ENCODE peak calls at places on chromosomes 12 and 14, in eight cellular contexts. D is uterus, M is hepatocyte, A is H1, E is thoracic aorta, T is SK-N-SH, X is suprapubic skin, L is PC-3. H is an unnamed sample.

GRCh38 chr12:89825591-89826449 is 117.2 kb upstream of the ATP2B1 start:
- DNase-seq in X (no peak), T (peak; percentile 8), D (no peak), E (no peak), A (no peak), M (no peak), L (peak; percentile 90), H (no peak)

GRCh38 chr14:31510855-31511254 is 23.0 kb upstream of the GPR33 start:
- DNase-seq in L (no peak), T (no peak), E (no peak), D (no peak), A (no peak), X (no peak), M (no peak), H (no peak)

GRCh38 chr14:60064491-60065072 is 27.1 kb upstream of the PCNX4 start:
- DNase-seq in T (peak; percentile 20), X (no peak), M (peak; percentile 19), A (no peak), D (no peak), L (peak; percentile 87), E (no peak), H (no peak)

GRCh38 chr12:42213023-42213422 is 25.0 kb downstream of the YAF2 start:
- DNase-seq in E (no peak), A (no peak), X (no peak), M (peak; percentile 38), L (peak; percentile 75), D (no peak), T (peak; percentile 51), H (no peak)

GRCh38 chr12:72476301-72476700 is 204.1 kb downstream of the TRHDE start:
- DNase-seq in D (no peak), X (no peak), T (no peak), E (no peak), L (no peak), M (no peak), A (no peak), H (no peak)

GRCh38 chr12:87930033-87930432 is 99.2 kb downstream of the C12orf50 start:
- DNase-seq in T (no peak), X (no peak), L (peak; percentile 25), E (no peak), A (no peak), D (no peak), M (no peak), H (no peak)

GRCh38 chr12:3544296-3544965 is 53.4 kb downstream of the PRMT8 start:
- DNase-seq in D (no peak), M (peak; percentile 20), A (no peak), L (no peak), E (no peak), X (no peak), T (no peak), H (no peak)

GRCh38 chr14:24411468-24412454 is 13.0 kb downstream of the NYNRIN start:
- DNase-seq in A (no peak), M (peak; percentile 67), T (peak; percentile 77), X (no peak), L (peak; percentile 56), E (no peak), D (no peak), H (no peak)

GRCh38 chr14:105475269-105475915 is 771 bp downstream of the CRIP2 start:
- DNase-seq in D (peak; percentile 54), M (no peak), A (no peak), L (peak; percentile 58), T (no peak), E (no peak), X (peak; percentile 87), H (no peak)

DNA sequence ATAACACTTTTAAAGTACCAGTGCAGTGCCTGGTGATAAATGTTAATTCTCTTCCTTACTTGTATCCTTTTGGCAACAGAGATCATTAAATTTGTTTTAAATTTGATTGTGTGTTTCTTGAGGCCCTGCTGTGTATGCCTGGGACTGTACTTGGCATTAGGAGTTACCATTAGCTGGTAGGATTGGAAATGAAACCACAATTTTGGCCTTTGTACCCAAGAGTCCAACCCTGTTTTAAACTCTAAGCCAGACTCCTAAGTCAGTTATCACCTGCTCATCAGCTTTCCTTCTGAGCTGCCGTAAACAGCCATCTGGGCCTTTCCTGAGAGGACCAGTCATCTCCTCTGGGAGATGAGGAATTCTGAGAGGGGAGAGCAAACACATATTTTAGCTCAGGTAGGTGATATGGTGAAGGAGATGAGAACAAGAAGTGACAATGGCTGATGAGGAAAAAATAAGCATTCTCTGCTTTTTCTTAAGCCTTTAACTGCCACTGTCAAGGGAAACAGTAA is 74.3 kb upstream of the SRSF5 start:
- DNase-seq in L (no peak), D (no peak), E (no peak), T (no peak), A (no peak), M (no peak), X (no peak), H (no peak)
- H3K27ac ChIP-seq in L (no peak overlapping the region), D (peak overlapping the region; percentile 37), E (no peak overlapping the region), T (no peak overlapping the region), A (no peak overlapping the region), M (peak overlapping the region; percentile 43), X (no peak overlapping the region), H (peak overlapping the region; percentile 52)

GRCh38 chr12:47782372-47782770 is 9.3 kb downstream of the SLC48A1 start:
- DNase-seq in E (no peak), M (peak; percentile 32), X (no peak), A (no peak), T (no peak), D (no peak), L (no peak), H (no peak)
- H3K27ac ChIP-seq in E (peak overlapping the region; percentile 47), M (no peak overlapping the region), X (peak overlapping the region; percentile 86), A (no peak overlapping the region), T (no peak overlapping the region), D (no peak overlapping the region), L (no peak overlapping the region), H (peak overlapping the region; percentile 66)

GRCh38 chr12:121278450-121279375 is 17.8 kb downstream of the CAMKK2 start:
- DNase-seq in A (no peak), T (peak; percentile 62), D (no peak), X (no peak), E (no peak), L (no peak), M (no peak), H (peak; percentile 41)
- H3K27ac ChIP-seq in A (no peak overlapping the region), T (peak overlapping the region; percentile 56), D (peak overlapping the region; percentile 53), X (peak overlapping the region; percentile 65), E (no peak overlapping the region), L (no peak overlapping the region), M (no peak overlapping the region), H (peak overlapping the region; percentile 73)

DNA sequence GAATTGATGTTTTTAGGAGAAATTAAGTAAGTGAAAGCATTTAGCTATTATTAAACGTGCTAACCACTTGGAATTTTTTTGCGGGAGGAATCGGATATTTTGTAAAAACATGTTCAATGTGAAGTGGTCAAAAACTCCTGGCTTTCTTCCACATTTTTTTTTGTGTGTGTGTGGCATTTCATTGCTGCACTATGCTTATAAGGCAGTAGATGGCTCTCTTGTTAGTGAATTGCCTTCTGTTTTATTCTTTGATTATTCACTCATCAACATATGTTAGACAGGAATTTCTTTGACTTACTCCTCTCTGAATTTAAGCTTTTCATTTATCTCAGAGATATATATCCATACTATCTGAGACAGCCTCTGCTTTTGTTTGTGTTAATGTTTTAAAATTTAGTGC is 71.3 kb downstream of the DERA start:
- DNase-seq in T (peak; percentile 44), X (no peak), D (no peak), E (no peak), M (peak; percentile 28), L (peak; percentile 46), A (no peak), H (no peak)
- H3K27ac ChIP-seq in T (no peak overlapping the region), X (no peak overlapping the region), D (peak overlapping the region; percentile 35), E (no peak overlapping the region), M (no peak overlapping the region), L (no peak overlapping the region), A (no peak overlapping the region), H (no peak overlapping the region)

DNA sequence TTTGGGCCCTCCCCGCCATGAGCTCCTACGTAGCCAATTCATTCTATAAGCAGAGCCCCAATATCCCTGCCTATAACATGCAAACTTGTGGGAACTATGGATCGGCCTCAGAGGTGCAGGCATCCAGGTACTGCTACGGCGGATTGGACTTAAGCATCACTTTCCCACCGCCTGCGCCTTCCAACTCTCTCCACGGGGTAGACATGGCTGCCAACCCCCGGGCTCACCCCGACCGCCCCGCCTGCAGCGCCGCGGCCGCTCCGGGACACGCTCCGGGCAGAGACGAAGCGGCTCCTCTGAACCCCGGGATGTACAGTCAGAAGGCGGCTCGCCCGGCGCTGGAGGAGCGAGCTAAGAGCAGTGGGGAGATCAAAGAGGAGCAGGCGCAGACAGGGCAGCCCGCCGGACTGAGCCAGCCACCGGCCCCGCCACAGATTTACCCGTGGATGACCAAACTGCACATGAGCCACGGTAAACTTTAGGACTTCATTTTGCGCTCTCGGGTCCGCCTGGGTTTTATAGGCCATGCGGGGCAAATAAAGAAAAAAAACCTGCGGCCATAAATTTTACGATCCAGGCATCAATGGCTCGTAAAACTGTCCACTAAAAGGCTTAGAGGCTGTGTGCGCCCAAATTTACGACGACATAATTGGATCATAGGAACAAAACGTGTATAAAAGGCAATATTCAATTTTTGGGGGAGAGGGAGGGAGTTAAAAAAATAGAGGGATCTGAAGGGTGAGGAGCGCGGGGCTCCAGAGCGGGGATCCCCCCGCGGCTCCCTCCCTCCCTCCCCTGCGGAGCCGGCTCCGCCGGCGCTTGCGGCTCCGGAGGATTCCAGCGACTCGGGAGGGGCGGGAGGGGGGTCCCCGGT is 493 bp downstream of the HOXC5 start:
- DNase-seq in T (peak; percentile 84), E (no peak), M (peak; percentile 84), L (peak; percentile 64), X (no peak), D (peak; percentile 58), A (no peak), H (no peak)
- H3K27ac ChIP-seq in T (no peak overlapping the region), E (no peak overlapping the region), M (peak overlapping the region; percentile 2), L (no peak overlapping the region), X (peak overlapping the region; percentile 47), D (no peak overlapping the region), A (no peak overlapping the region), H (no peak overlapping the region)

GRCh38 chr12:30700216-30700900 is 4.7 kb upstream of the IPO8 start:
- DNase-seq in M (no peak), E (no peak), T (no peak), D (no peak), L (peak; percentile 31), X (no peak), A (no peak), H (no peak)

GRCh38 chr12:30696486-30696885 is 817 bp upstream of the IPO8 start:
- DNase-seq in D (no peak), X (no peak), E (no peak), T (peak; percentile 26), A (no peak), M (no peak), L (no peak), H (no peak)

GRCh38 chr12:30696943-30697342 is 1.3 kb upstream of the IPO8 start:
- DNase-seq in M (no peak), A (no peak), T (no peak), D (no peak), X (no peak), E (no peak), L (no peak), H (no peak)

GRCh38 chr12:30698346-30698745 is 2.7 kb upstream of the IPO8 start:
- DNase-seq in X (no peak), L (no peak), D (no peak), M (no peak), E (no peak), A (no peak), T (no peak), H (no peak)

GRCh38 chr12:30701056-30701455 is 5.4 kb upstream of the IPO8 start:
- DNase-seq in L (no peak), M (no peak), A (no peak), D (no peak), E (no peak), T (no peak), X (no peak), H (no peak)
- H3K27ac ChIP-seq in L (no peak overlapping the region), M (no peak overlapping the region), A (no peak overlapping the region), D (no peak overlapping the region), E (no peak overlapping the region), T (peak overlapping the region; percentile 65), X (no peak overlapping the region), H (no peak overlapping the region)

H was measured in substantia nigra.